ENCODE peak calls at places on chromosomes 3 and 15, in six cellular contexts. S is upper lobe of right lung, K is endodermal cell, A is Peyer's patch, R is spleen, V is foreskin keratinocyte. W is an unnamed sample.

GRCh38 chr3:64685800-64686445 is 1.9 kb downstream of the ADAMTS9 start:
- DNase-seq in S (peak; percentile 95), K (peak; percentile 96), A (peak; percentile 24), R (peak; percentile 86), V (peak; percentile 84), W (peak; percentile 90)

GRCh38 chr15:100588638-100589242 is 13.2 kb downstream of the LINS1 start:
- DNase-seq in S (no peak), K (no peak), A (no peak), R (no peak), V (no peak), W (no peak)

GRCh38 chr3:172467170-172467824 is 19.0 kb upstream of the GHSR start:
- DNase-seq in S (no peak), K (no peak), A (no peak), R (no peak), V (no peak), W (no peak)

GRCh38 chr15:52652984-52653383 is 26.2 kb downstream of the ATOSA start:
- DNase-seq in S (no peak), K (no peak), A (no peak), R (no peak), V (peak; percentile 40), W (no peak)

GRCh38 chr15:74129411-74130088 is 836 bp upstream of the ISLR2 start:
- DNase-seq in S (no peak), K (peak; percentile 84), A (peak; percentile 12), R (peak; percentile 57), V (no peak), W (no peak)

GRCh38 chr3:153162513-153163348 is 705 bp downstream of the RAP2B start:
- DNase-seq in S (peak; percentile 70), K (peak; percentile 75), A (peak; percentile 32), R (peak; percentile 89), V (no peak), W (peak; percentile 69)

GRCh38 chr3:31252216-31253185 is 280.2 kb upstream of the STT3B start:
- DNase-seq in S (no peak), K (no peak), A (no peak), R (no peak), V (no peak), W (no peak)

GRCh38 chr3:189214651-189215050 is 42.9 kb downstream of the TPRG1 start:
- DNase-seq in S (no peak), K (no peak), A (no peak), R (no peak), V (no peak), W (no peak)

GRCh38 chr15:100762913-100763627 is 116.6 kb upstream of the ALDH1A3 start:
- DNase-seq in S (peak; percentile 48), K (peak; percentile 31), A (no peak), R (peak; percentile 64), V (no peak), W (no peak)

GRCh38 chr3:128236667-128237066 is 83.4 kb downstream of the EEFSEC start:
- DNase-seq in S (no peak), K (no peak), A (no peak), R (no peak), V (no peak), W (no peak)

GRCh38 chr3:169091196-169091595 is 572.3 kb downstream of the MECOM start:
- DNase-seq in S (no peak), K (no peak), A (no peak), R (no peak), V (peak; percentile 53), W (no peak)

GRCh38 chr3:99795573-99795972 is 22.1 kb upstream of the CMSS1 start:
- DNase-seq in S (no peak), K (no peak), A (no peak), R (no peak), V (no peak), W (no peak)

GRCh38 chr15:40104865-40105516 is 3.7 kb downstream of the BMF start:
- DNase-seq in S (peak; percentile 94), K (peak; percentile 98), A (peak; percentile 84), R (peak; percentile 95), V (no peak), W (peak; percentile 93)

GRCh38 chr15:79904256-79904655 is 7.4 kb upstream of the MTHFS start:
- DNase-seq in S (no peak), K (no peak), A (no peak), R (no peak), V (no peak), W (no peak)

GRCh38 chr3:122576174-122576940 is 1.1 kb upstream of the PARP15 start:
- DNase-seq in S (no peak), K (no peak), A (peak; percentile 73), R (no peak), V (no peak), W (no peak)

GRCh38 chr3:108430540-108430939 is 79.9 kb downstream of the MYH15 start:
- DNase-seq in S (no peak), K (no peak), A (no peak), R (no peak), V (no peak), W (no peak)

GRCh38 chr3:187958432-187959003 is 195.4 kb upstream of the LPP start:
- DNase-seq in S (no peak), K (no peak), A (peak; percentile 67), R (peak; percentile 92), V (no peak), W (no peak)

GRCh38 chr3:147737411-147737810 is 328.2 kb downstream of the ZIC1 start:
- DNase-seq in S (no peak), K (no peak), A (no peak), R (no peak), V (no peak), W (no peak)

GRCh38 chr15:95996494-95996893 is 334.0 kb upstream of the NR2F2 start:
- DNase-seq in S (no peak), K (no peak), A (no peak), R (no peak), V (no peak), W (no peak)

GRCh38 chr15:35229085-35229484 is 144.0 kb upstream of the NANOGP8 start:
- DNase-seq in S (no peak), K (no peak), A (no peak), R (no peak), V (no peak), W (no peak)

GRCh38 chr15:57541805-57542504 is 49.7 kb upstream of the MYZAP start:
- DNase-seq in S (no peak), K (peak; percentile 91), A (peak; percentile 31), R (no peak), V (no peak), W (peak; percentile 64)

GRCh38 chr3:52724511-52724910 is 18.6 kb downstream of the SPCS1 start:
- DNase-seq in S (no peak), K (no peak), A (no peak), R (no peak), V (no peak), W (no peak)

GRCh38 chr3:129633751-129634481 is 27.4 kb upstream of the PLXND1 start:
- DNase-seq in S (no peak), K (peak; percentile 66), A (no peak), R (no peak), V (no peak), W (no peak)

GRCh38 chr3:78969483-78969882 is 798.3 kb downstream of the ROBO1 start:
- DNase-seq in S (no peak), K (no peak), A (no peak), R (no peak), V (no peak), W (no peak)

GRCh38 chr3:165390171-165390570 is 194.0 kb upstream of the SLITRK3 start:
- DNase-seq in S (no peak), K (no peak), A (no peak), R (no peak), V (no peak), W (no peak)

GRCh38 chr3:147405552-147406254 is 640 bp downstream of the ZIC4 start:
- DNase-seq in S (no peak), K (peak; percentile 80), A (no peak), R (no peak), V (no peak), W (no peak)

GRCh38 chr15:84081391-84082168 is 154.0 kb upstream of the GOLGA6L4 start:
- DNase-seq in S (no peak), K (no peak), A (no peak), R (no peak), V (no peak), W (no peak)

GRCh38 chr3:98242155-98242554 is 21.9 kb upstream of the OR5H6 start:
- DNase-seq in S (no peak), K (no peak), A (no peak), R (no peak), V (no peak), W (no peak)

GRCh38 chr15:20340931-20341661 is 200.5 kb downstream of the GOLGA6L6 start:
- DNase-seq in S (peak; percentile 90), K (peak; percentile 86), A (peak; percentile 82), R (peak; percentile 96), V (no peak), W (peak; percentile 90)

GRCh38 chr15:62475595-62475994 is 310.5 kb upstream of the C2CD4B start:
- DNase-seq in S (no peak), K (no peak), A (no peak), R (no peak), V (no peak), W (no peak)

GRCh38 chr15:62476163-62476562 is 311.1 kb upstream of the C2CD4B start:
- DNase-seq in S (no peak), K (no peak), A (no peak), R (no peak), V (no peak), W (no peak)

GRCh38 chr15:62474771-62475124 is 309.7 kb upstream of the C2CD4B start:
- DNase-seq in S (no peak), K (no peak), A (no peak), R (no peak), V (no peak), W (no peak)

GRCh38 chr15:62472616-62473299 is 307.7 kb upstream of the C2CD4B start:
- DNase-seq in S (no peak), K (no peak), A (no peak), R (no peak), V (no peak), W (no peak)

GRCh38 chr15:62474021-62474770 is 309.1 kb upstream of the C2CD4B start:
- DNase-seq in S (no peak), K (no peak), A (no peak), R (no peak), V (no peak), W (no peak)
- H3K4me1 ChIP-seq in S (no peaks in the 10 kb centered on the region), K (no peaks in the 10 kb centered on the region), A (no peaks in the 10 kb centered on the region), R (no peaks in the 10 kb centered on the region), V (no peaks in the 10 kb centered on the region), W (peaks cover 14% of the 10 kb centered on the region)

GRCh38 chr3:171306631-171307030 is 153.6 kb downstream of the TNIK start:
- DNase-seq in S (no peak), K (no peak), A (no peak), R (no peak), V (no peak), W (no peak)
- H3K27ac ChIP-seq in S (no peak overlapping the region), K (peak overlapping the region; percentile 72), A (no peak overlapping the region), R (no peak overlapping the region), V (no peak overlapping the region), W (peak overlapping the region; percentile 37)

GRCh38 chr15:47719730-47720129 is 2.4 kb downstream of the SEMA6D start:
- DNase-seq in S (no peak), K (no peak), A (no peak), R (no peak), V (no peak), W (no peak)
- H3K4me1 ChIP-seq in S (peaks cover 11% of the 10 kb centered on the region), K (peaks cover 6% of the 10 kb centered on the region), A (no peaks in the 10 kb centered on the region), R (no peaks in the 10 kb centered on the region), V (no peaks in the 10 kb centered on the region), W (no peaks in the 10 kb centered on the region)

DNA sequence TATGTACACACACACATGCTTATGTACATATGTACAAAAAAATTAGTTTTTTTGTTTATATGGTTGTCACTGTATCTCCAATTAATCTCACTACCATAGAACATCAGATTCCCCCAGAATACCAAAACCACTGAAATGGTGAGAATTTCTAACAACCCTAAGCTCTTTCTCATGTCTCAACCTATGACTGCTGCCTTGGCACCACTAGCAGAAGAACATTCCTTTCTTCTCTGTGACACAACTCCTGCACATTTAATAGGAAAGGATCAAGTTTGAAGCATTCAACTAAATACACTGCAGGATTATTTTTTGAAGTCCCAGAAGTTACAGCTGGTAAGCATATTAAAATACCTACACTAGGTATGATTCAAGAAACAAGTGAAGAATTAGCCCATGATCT is 109.6 kb downstream of the FAM174B start:
- DNase-seq in S (no peak), K (no peak), A (no peak), R (no peak), V (no peak), W (no peak)
- H3K27ac ChIP-seq in S (no peak overlapping the region), K (no peak overlapping the region), A (no peak overlapping the region), R (no peak overlapping the region), V (no peak overlapping the region), W (no peak overlapping the region)